ENCODE peak calls at places on chromosomes 7 and 10, in five cellular contexts. One of them, this sample, is unnamed.

GRCh38 chr7:130814753-130815152 is 80.7 kb upstream of the KLF14 start:
- DNase-seq in activated T-cell treated with anti-CD3 and anti-CD28 coated beads, Interleukin-2, amount 50 U/mL, for 72 hours: peak; percentile 10
- DNase-seq in M059J: peak; percentile 63
- DNase-seq in NCI-H2081: no peak
- DNase-seq in EL: peak; percentile 50
- DNase-seq in this sample: peak; percentile 53

GRCh38 chr7:70477051-70478010 is 654.6 kb upstream of the GALNT17 start:
- DNase-seq in activated T-cell treated with anti-CD3 and anti-CD28 coated beads, Interleukin-2, amount 50 U/mL, for 72 hours: no peak
- DNase-seq in M059J: peak; percentile 27
- DNase-seq in NCI-H2081: no peak
- DNase-seq in EL: no peak
- DNase-seq in this sample: no peak

GRCh38 chr10:27716521-27716920 is 29.1 kb downstream of the MKX start:
- DNase-seq in activated T-cell treated with anti-CD3 and anti-CD28 coated beads, Interleukin-2, amount 50 U/mL, for 72 hours: no peak
- DNase-seq in M059J: no peak
- DNase-seq in NCI-H2081: no peak
- DNase-seq in EL: peak; percentile 78
- DNase-seq in this sample: no peak

GRCh38 chr10:114767589-114768393 is 53.8 kb upstream of the FHIP2A start:
- DNase-seq in activated T-cell treated with anti-CD3 and anti-CD28 coated beads, Interleukin-2, amount 50 U/mL, for 72 hours: peak; percentile 19
- DNase-seq in M059J: peak; percentile 26
- DNase-seq in NCI-H2081: no peak
- DNase-seq in EL: peak; percentile 25
- DNase-seq in this sample: no peak

GRCh38 chr10:124612611-124613498 is 131.3 kb downstream of the FAM53B start:
- DNase-seq in activated T-cell treated with anti-CD3 and anti-CD28 coated beads, Interleukin-2, amount 50 U/mL, for 72 hours: no peak
- DNase-seq in M059J: peak; percentile 18
- DNase-seq in NCI-H2081: no peak
- DNase-seq in EL: peak; percentile 14
- DNase-seq in this sample: peak; percentile 33

GRCh38 chr10:33529234-33529633 is 194.8 kb upstream of the NRP1 start:
- DNase-seq in activated T-cell treated with anti-CD3 and anti-CD28 coated beads, Interleukin-2, amount 50 U/mL, for 72 hours: no peak
- DNase-seq in M059J: no peak
- DNase-seq in NCI-H2081: no peak
- DNase-seq in EL: no peak
- DNase-seq in this sample: no peak

GRCh38 chr7:43680736-43681135 is 48.6 kb downstream of the COA1 start:
- DNase-seq in activated T-cell treated with anti-CD3 and anti-CD28 coated beads, Interleukin-2, amount 50 U/mL, for 72 hours: no peak
- DNase-seq in M059J: no peak
- DNase-seq in NCI-H2081: no peak
- DNase-seq in EL: no peak
- DNase-seq in this sample: no peak

GRCh38 chr7:131284702-131285419 is 42.8 kb upstream of the MKLN1 start:
- DNase-seq in activated T-cell treated with anti-CD3 and anti-CD28 coated beads, Interleukin-2, amount 50 U/mL, for 72 hours: no peak
- DNase-seq in M059J: peak; percentile 64
- DNase-seq in NCI-H2081: no peak
- DNase-seq in EL: no peak
- DNase-seq in this sample: no peak

GRCh38 chr7:79529896-79530235 is 76.4 kb upstream of the MAGI2 start:
- DNase-seq in activated T-cell treated with anti-CD3 and anti-CD28 coated beads, Interleukin-2, amount 50 U/mL, for 72 hours: no peak
- DNase-seq in M059J: peak; percentile 57
- DNase-seq in NCI-H2081: no peak
- DNase-seq in EL: peak; percentile 61
- DNase-seq in this sample: no peak

GRCh38 chr7:139490130-139490529 is 6.7 kb upstream of the KLRG2 start:
- DNase-seq in activated T-cell treated with anti-CD3 and anti-CD28 coated beads, Interleukin-2, amount 50 U/mL, for 72 hours: no peak
- DNase-seq in M059J: peak; percentile 39
- DNase-seq in NCI-H2081: no peak
- DNase-seq in EL: no peak
- DNase-seq in this sample: no peak

GRCh38 chr7:29379551-29379950 is 184.1 kb upstream of the PRR15 start:
- DNase-seq in activated T-cell treated with anti-CD3 and anti-CD28 coated beads, Interleukin-2, amount 50 U/mL, for 72 hours: no peak
- DNase-seq in M059J: no peak
- DNase-seq in NCI-H2081: no peak
- DNase-seq in EL: no peak
- DNase-seq in this sample: no peak

GRCh38 chr10:11330383-11331020 is 280.9 kb downstream of the USP6NL start:
- DNase-seq in activated T-cell treated with anti-CD3 and anti-CD28 coated beads, Interleukin-2, amount 50 U/mL, for 72 hours: no peak
- DNase-seq in M059J: peak; percentile 8
- DNase-seq in NCI-H2081: no peak
- DNase-seq in EL: no peak
- DNase-seq in this sample: peak; percentile 34

GRCh38 chr7:18019562-18019961 is 8.1 kb downstream of the PRPS1L1 start:
- DNase-seq in activated T-cell treated with anti-CD3 and anti-CD28 coated beads, Interleukin-2, amount 50 U/mL, for 72 hours: no peak
- DNase-seq in M059J: peak; percentile 74
- DNase-seq in NCI-H2081: no peak
- DNase-seq in EL: peak; percentile 65
- DNase-seq in this sample: peak; percentile 71

GRCh38 chr10:119526606-119527592 is 15.6 kb downstream of the RGS10 start:
- DNase-seq in activated T-cell treated with anti-CD3 and anti-CD28 coated beads, Interleukin-2, amount 50 U/mL, for 72 hours: no peak
- DNase-seq in M059J: no peak
- DNase-seq in NCI-H2081: no peak
- DNase-seq in EL: no peak
- DNase-seq in this sample: no peak

GRCh38 chr7:70487526-70488285 is 644.2 kb upstream of the GALNT17 start:
- DNase-seq in activated T-cell treated with anti-CD3 and anti-CD28 coated beads, Interleukin-2, amount 50 U/mL, for 72 hours: no peak
- DNase-seq in M059J: no peak
- DNase-seq in NCI-H2081: no peak
- DNase-seq in EL: no peak
- DNase-seq in this sample: no peak

GRCh38 chr7:83162402-83163256 is at the start of gene PCLO:
- DNase-seq in activated T-cell treated with anti-CD3 and anti-CD28 coated beads, Interleukin-2, amount 50 U/mL, for 72 hours: peak; percentile 67
- DNase-seq in M059J: peak; percentile 86
- DNase-seq in NCI-H2081: peak; percentile 96
- DNase-seq in EL: peak; percentile 37
- DNase-seq in this sample: peak; percentile 28

GRCh38 chr10:3830946-3831345 is 45.9 kb upstream of the KLF6 start:
- DNase-seq in activated T-cell treated with anti-CD3 and anti-CD28 coated beads, Interleukin-2, amount 50 U/mL, for 72 hours: no peak
- DNase-seq in M059J: no peak
- DNase-seq in NCI-H2081: no peak
- DNase-seq in EL: no peak
- DNase-seq in this sample: no peak

GRCh38 chr7:107046511-107047259 is 2.2 kb downstream of the PRKAR2B start:
- DNase-seq in activated T-cell treated with anti-CD3 and anti-CD28 coated beads, Interleukin-2, amount 50 U/mL, for 72 hours: no peak
- DNase-seq in M059J: no peak
- DNase-seq in NCI-H2081: no peak
- DNase-seq in EL: no peak
- DNase-seq in this sample: no peak

GRCh38 chr10:80158598-80159127 is 26.1 kb downstream of the PLAC9 start:
- DNase-seq in activated T-cell treated with anti-CD3 and anti-CD28 coated beads, Interleukin-2, amount 50 U/mL, for 72 hours: no peak
- DNase-seq in M059J: peak; percentile 98
- DNase-seq in NCI-H2081: peak; percentile 63
- DNase-seq in EL: peak; percentile 99
- DNase-seq in this sample: peak; percentile 100

GRCh38 chr10:61320996-61321395 is 132.2 kb downstream of the TMEM26 start:
- DNase-seq in activated T-cell treated with anti-CD3 and anti-CD28 coated beads, Interleukin-2, amount 50 U/mL, for 72 hours: no peak
- DNase-seq in M059J: no peak
- DNase-seq in NCI-H2081: no peak
- DNase-seq in EL: no peak
- DNase-seq in this sample: no peak

GRCh38 chr10:20299037-20299557 is 482.9 kb downstream of the PLXDC2 start:
- DNase-seq in activated T-cell treated with anti-CD3 and anti-CD28 coated beads, Interleukin-2, amount 50 U/mL, for 72 hours: no peak
- DNase-seq in M059J: peak; percentile 21
- DNase-seq in NCI-H2081: no peak
- DNase-seq in EL: no peak
- DNase-seq in this sample: no peak